ENCODE peak calls at places on chromosomes 12 and 14, in five cellular contexts. C is IMR-90, Z is H9, B is neuronal stem cell, R is H1. V is an unnamed sample.

GRCh38 chr12:122458105-122459035 is 35.9 kb upstream of the CLIP1 start:
- DNase-seq in C (no peak), Z (no peak), B (no peak), R (no peak), V (no peak)

GRCh38 chr14:41167040-41167439 is 439.6 kb upstream of the LRFN5 start:
- DNase-seq in C (no peak), Z (peak), B (no peak), R (no peak), V (peak)

GRCh38 chr12:89064780-89065179 is 287.5 kb downstream of the DUSP6 start:
- DNase-seq in C (peak), Z (no peak), B (no peak), R (no peak), V (no peak)

GRCh38 chr14:31164115-31164514 is 43.5 kb downstream of the HECTD1 start:
- DNase-seq in C (no peak), Z (no peak), B (no peak), R (no peak), V (no peak)

GRCh38 chr12:114678028-114678427 is 5.9 kb downstream of the TBX3 start:
- DNase-seq in C (no peak), Z (no peak), B (no peak), R (no peak), V (no peak)

GRCh38 chr14:61812347-61813100 is 50.3 kb downstream of the SNAPC1 start:
- DNase-seq in C (no peak), Z (peak), B (peak), R (no peak), V (peak)

GRCh38 chr14:105378873-105379685 is 19.3 kb upstream of the TEX22 start:
- DNase-seq in C (no peak), Z (no peak), B (no peak), R (no peak), V (no peak)

GRCh38 chr14:53929871-53930685 is 26.5 kb downstream of the BMP4 start:
- DNase-seq in C (no peak), Z (peak), B (no peak), R (no peak), V (peak)

GRCh38 chr12:40224439-40225291 is at the start of gene LRRK2:
- DNase-seq in C (peak), Z (peak), B (peak), R (no peak), V (peak)

GRCh38 chr14:28097585-28097984 is 669.0 kb upstream of the FOXG1 start:
- DNase-seq in C (no peak), Z (no peak), B (no peak), R (no peak), V (no peak)

GRCh38 chr14:71652368-71652767 is 279.9 kb upstream of the RGS6 start:
- DNase-seq in C (no peak), Z (no peak), B (no peak), R (no peak), V (no peak)

GRCh38 chr14:21068521-21069387 is 1.4 kb upstream of the ARHGEF40 start:
- DNase-seq in C (peak), Z (peak), B (peak), R (no peak), V (peak)

GRCh38 chr12:121860257-121860656 is 1.6 kb upstream of the HPD start:
- DNase-seq in C (no peak), Z (no peak), B (no peak), R (no peak), V (peak)

GRCh38 chr14:101564444-101564776 is 3.1 kb downstream of the DIO3 start:
- DNase-seq in C (no peak), Z (no peak), B (no peak), R (no peak), V (no peak)

GRCh38 chr12:91163116-91163515 is 19.5 kb downstream of the DCN start:
- DNase-seq in C (no peak), Z (no peak), B (no peak), R (no peak), V (no peak)

GRCh38 chr12:132417741-132418140 is 72.2 kb upstream of the FBRSL1 start:
- DNase-seq in C (no peak), Z (no peak), B (no peak), R (no peak), V (no peak)

GRCh38 chr12:105878964-105879363 is 259.8 kb downstream of the NUAK1 start:
- DNase-seq in C (peak), Z (no peak), B (no peak), R (no peak), V (no peak)

GRCh38 chr14:88613552-88614010 is 50.7 kb downstream of the ZC3H14 start:
- DNase-seq in C (peak), Z (no peak), B (no peak), R (no peak), V (no peak)

GRCh38 chr14:100291305-100292075 is 14.8 kb downstream of the SLC25A29 start:
- DNase-seq in C (no peak), Z (no peak), B (no peak), R (no peak), V (no peak)

GRCh38 chr12:25387136-25388050 is 136.7 kb upstream of the KRAS start:
- DNase-seq in C (peak), Z (peak), B (peak), R (no peak), V (peak)

GRCh38 chr12:25155031-25155576 is 39.9 kb downstream of the DNAI7 start:
- DNase-seq in C (peak), Z (no peak), B (peak), R (no peak), V (peak)

GRCh38 chr12:10409387-10409786 is at the start of gene KLRC4:
- DNase-seq in C (peak), Z (no peak), B (no peak), R (no peak), V (no peak)

GRCh38 chr12:101700299-101700820 is 2.9 kb downstream of the CHPT1 start:
- DNase-seq in C (no peak), Z (no peak), B (no peak), R (no peak), V (no peak)

GRCh38 chr14:92719421-92719820 is 29.0 kb downstream of the LGMN start:
- DNase-seq in C (peak), Z (no peak), B (no peak), R (no peak), V (no peak)

GRCh38 chr12:131230340-131231099 is 276.8 kb downstream of the ADGRD1 start:
- DNase-seq in C (no peak), Z (no peak), B (no peak), R (no peak), V (no peak)

GRCh38 chr12:56581418-56582145 is 48.5 kb downstream of the BAZ2A start:
- DNase-seq in C (peak), Z (no peak), B (no peak), R (no peak), V (peak)

GRCh38 chr14:21034707-21035106 is at the start of gene RNASE13:
- DNase-seq in C (no peak), Z (no peak), B (no peak), R (no peak), V (no peak)

GRCh38 chr14:104549536-104550339 is 29.8 kb upstream of the C14orf180 start:
- DNase-seq in C (no peak), Z (no peak), B (no peak), R (no peak), V (no peak)

GRCh38 chr12:5520037-5520436 is 88.1 kb downstream of the NTF3 start:
- DNase-seq in C (no peak), Z (no peak), B (no peak), R (no peak), V (no peak)

GRCh38 chr14:32512813-32513212 is 183.7 kb downstream of the AKAP6 start:
- DNase-seq in C (no peak), Z (no peak), B (no peak), R (no peak), V (no peak)

GRCh38 chr12:84038241-84038640 is 874.4 kb downstream of the SLC6A15 start:
- DNase-seq in C (no peak), Z (no peak), B (peak), R (peak), V (peak)

GRCh38 chr14:101496779-101497420 is 64.4 kb upstream of the DIO3 start:
- DNase-seq in C (no peak), Z (peak), B (peak), R (no peak), V (peak)

GRCh38 chr12:42102720-42103119 is 42.0 kb downstream of the GXYLT1 start:
- DNase-seq in C (no peak), Z (no peak), B (no peak), R (no peak), V (no peak)

GRCh38 chr12:68075416-68075815 is 84.1 kb downstream of the IFNG start:
- DNase-seq in C (no peak), Z (no peak), B (no peak), R (no peak), V (no peak)

GRCh38 chr12:45369065-45369464 is 153.2 kb downstream of the ANO6 start:
- DNase-seq in C (peak), Z (no peak), B (no peak), R (no peak), V (no peak)

GRCh38 chr12:96623155-96623554 is 133.8 kb downstream of the CFAP54 start:
- DNase-seq in C (no peak), Z (no peak), B (peak), R (no peak), V (no peak)

DNA sequence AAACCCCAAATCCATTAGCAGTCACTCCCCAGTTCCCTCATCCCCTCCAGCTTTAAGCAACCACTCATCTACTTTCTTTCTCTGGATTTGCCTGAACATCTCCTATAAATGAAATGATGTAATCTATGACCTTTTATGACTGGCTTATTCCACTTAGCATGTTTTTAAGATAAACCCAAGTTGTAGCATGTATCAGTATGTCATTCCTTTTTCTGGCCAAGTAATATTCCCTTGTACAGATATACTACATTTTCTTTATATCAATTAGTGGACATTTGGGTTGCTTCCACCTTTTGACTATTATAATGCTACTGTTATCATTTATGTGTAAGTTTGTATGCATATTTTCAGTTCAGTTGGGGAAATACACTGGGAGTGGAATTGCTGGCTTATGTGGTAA is 83.4 kb downstream of the TESC start:
- DNase-seq in C (no peak), Z (no peak), B (no peak), R (no peak), V (no peak)
- H4K8ac ChIP-seq in C (no peak), Z (no peak), B (no peak), R (no peak), V (no peak)

GRCh38 chr14:36655571-36655962 is 6.1 kb upstream of the PAX9 start:
- DNase-seq in C (no peak), Z (peak), B (no peak), R (no peak), V (peak)

GRCh38 chr14:36656769-36657408 is 4.8 kb upstream of the PAX9 start:
- DNase-seq in C (no peak), Z (peak), B (no peak), R (no peak), V (no peak)

GRCh38 chr14:36657409-36658090 is 4.1 kb upstream of the PAX9 start:
- DNase-seq in C (no peak), Z (peak), B (no peak), R (no peak), V (peak)

GRCh38 chr14:36655054-36655381 is 6.6 kb upstream of the PAX9 start:
- DNase-seq in C (no peak), Z (peak), B (no peak), R (no peak), V (peak)

GRCh38 chr14:36655963-36656768 is 5.5 kb upstream of the PAX9 start:
- DNase-seq in C (no peak), Z (peak), B (no peak), R (no peak), V (peak)
- H3K4me2 ChIP-seq in C (peak), Z (peak), B (peak), R (peak), V (peak)

GRCh38 chr14:102571043-102571442 is 21.4 kb upstream of the RCOR1 start:
- DNase-seq in C (no peak), Z (no peak), B (no peak), R (no peak), V (no peak)
- H4K8ac ChIP-seq in C (no peak), Z (no peak), B (no peak), R (no peak), V (no peak)

GRCh38 chr14:50864911-50865310 is 6.9 kb upstream of the ABHD12B start:
- DNase-seq in C (no peak), Z (no peak), B (no peak), R (no peak), V (no peak)
- H3K4me2 ChIP-seq in C (no peak), Z (no peak), B (no peak), R (no peak), V (no peak)

GRCh38 chr12:12715459-12716150 is 1.6 kb upstream of the CDKN1B start:
- DNase-seq in C (no peak), Z (no peak), B (no peak), R (no peak), V (no peak)

GRCh38 chr12:12713932-12714275 is 3.3 kb upstream of the CDKN1B start:
- DNase-seq in C (no peak), Z (no peak), B (no peak), R (no peak), V (no peak)

GRCh38 chr12:12715128-12715458 is 2.1 kb upstream of the CDKN1B start:
- DNase-seq in C (no peak), Z (no peak), B (no peak), R (no peak), V (no peak)

GRCh38 chr12:12716151-12716844 is 870 bp upstream of the CDKN1B start:
- DNase-seq in C (peak), Z (no peak), B (no peak), R (no peak), V (peak)

GRCh38 chr12:12714276-12715001 is 2.7 kb upstream of the CDKN1B start:
- DNase-seq in C (peak), Z (peak), B (no peak), R (no peak), V (peak)
- H4K8ac ChIP-seq in C (peak), Z (no peak), B (no peak), R (peak), V (no peak)

DNA sequence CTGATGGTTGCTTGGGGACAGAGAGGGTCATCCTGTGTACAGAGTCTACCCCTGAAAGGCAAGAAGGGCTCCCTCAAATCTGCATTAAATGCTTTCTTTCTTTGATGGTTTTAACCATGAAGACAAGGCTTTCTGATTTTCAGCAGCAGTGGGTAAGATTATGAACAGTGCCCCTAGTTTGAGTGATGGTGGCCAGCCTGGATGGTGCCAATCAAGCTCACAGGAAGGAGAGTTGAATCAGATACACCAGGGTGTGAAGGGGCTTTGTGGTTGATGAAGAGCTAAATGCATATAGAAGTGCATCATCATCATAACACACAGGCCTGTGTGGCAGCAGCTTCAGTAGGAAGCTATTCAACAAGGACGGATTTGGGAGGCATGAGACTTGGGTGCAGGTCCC is 5.7 kb downstream of the KRT85 start:
- DNase-seq in C (no peak), Z (no peak), B (no peak), R (no peak), V (no peak)
- H3K4me2 ChIP-seq in C (no peak), Z (no peak), B (no peak), R (no peak), V (no peak)

DNA sequence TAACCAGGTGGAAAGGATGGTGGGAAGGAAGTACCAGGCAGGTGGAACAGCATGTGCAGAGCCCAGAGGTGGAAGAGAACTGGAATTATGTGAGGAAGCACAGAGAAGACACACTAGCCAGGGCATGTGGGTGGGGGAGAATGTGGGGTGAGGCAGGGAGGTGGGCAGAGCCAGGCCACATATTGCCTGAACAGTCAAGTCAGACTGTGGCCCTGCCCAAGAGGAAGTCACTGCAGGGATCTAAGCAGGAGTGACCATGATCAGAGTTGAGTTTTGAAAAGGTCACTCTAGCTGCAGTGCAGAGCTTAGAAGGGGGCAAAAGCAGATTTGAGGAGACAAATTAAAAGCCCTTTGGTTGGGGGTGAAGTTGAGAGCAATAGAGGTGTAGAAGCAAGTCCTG is 114.0 kb upstream of the SLC38A2 start:
- DNase-seq in C (no peak), Z (no peak), B (no peak), R (no peak), V (no peak)
- H4K8ac ChIP-seq in C (no peak), Z (no peak), B (no peak), R (no peak), V (no peak)

DNA sequence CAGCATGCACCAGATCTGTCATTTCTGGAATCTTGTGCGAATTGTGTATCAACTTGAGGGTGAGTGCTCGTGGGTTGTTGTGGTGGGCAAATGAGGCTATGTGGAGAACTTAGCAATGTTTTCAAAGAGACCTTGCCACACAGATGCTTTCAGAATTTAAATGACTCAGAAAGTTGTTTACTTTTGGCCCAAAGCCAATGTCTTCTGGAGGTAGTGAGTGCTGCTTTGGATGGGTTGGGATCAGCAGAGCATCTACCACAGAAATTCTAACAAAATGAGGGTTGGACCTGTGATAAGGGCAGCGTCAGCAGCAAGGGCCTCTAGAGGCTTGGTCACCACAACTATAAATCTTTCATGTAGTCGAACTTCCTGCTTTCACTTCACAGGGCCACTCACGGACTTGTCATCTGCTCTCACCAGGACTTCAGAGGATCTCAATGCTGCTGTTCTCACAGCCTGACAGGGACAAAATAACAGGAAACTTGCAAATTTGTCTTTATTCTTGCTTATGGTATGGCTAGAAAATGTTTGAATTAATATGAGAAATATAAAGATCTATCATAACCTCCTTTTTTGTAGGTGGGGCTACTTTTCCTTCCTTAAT is 111.4 kb downstream of the DACT1 start:
- DNase-seq in C (peak), Z (no peak), B (no peak), R (no peak), V (no peak)
- H3K4me2 ChIP-seq in C (peak), Z (no peak), B (no peak), R (no peak), V (no peak)